ENCODE peak calls at places on chromosome 18, in six cellular contexts. W is T-helper 17 cell, C is lung, R is upper lobe of right lung, P is left cardiac atrium, I is heart left ventricle. B is an unnamed sample.

GRCh38 chr18:58887613-58887963 is 22.9 kb downstream of the ZNF532 start:
- ATAC-seq in W (peak; percentile 45), C (peak; percentile 88), R (peak; percentile 98), P (peak; percentile 93), I (peak; percentile 90), B (peak; percentile 79)

GRCh38 chr18:63301458-63301857 is 18.1 kb downstream of the BCL2 start:
- ATAC-seq in W (no peak), C (no peak), R (peak; percentile 62), P (peak; percentile 44), I (no peak), B (peak; percentile 40)

GRCh38 chr18:1777843-1778242 is 793.5 kb downstream of the METTL4 start:
- ATAC-seq in W (no peak), C (no peak), R (no peak), P (no peak), I (no peak), B (no peak)

GRCh38 chr18:62702259-62702658 is 13.1 kb upstream of the PHLPP1 start:
- ATAC-seq in W (no peak), C (no peak), R (peak; percentile 27), P (no peak), I (no peak), B (no peak)

GRCh38 chr18:39870586-39870985 is 2084.4 kb upstream of the PIK3C3 start:
- ATAC-seq in W (no peak), C (no peak), R (no peak), P (no peak), I (no peak), B (no peak)

GRCh38 chr18:45688834-45689233 is 35.1 kb upstream of the SLC14A1 start:
- ATAC-seq in W (no peak), C (no peak), R (no peak), P (no peak), I (no peak), B (no peak)

GRCh38 chr18:50651334-50651733 is 91.4 kb downstream of the MAPK4 start:
- ATAC-seq in W (no peak), C (no peak), R (peak; percentile 55), P (no peak), I (peak; percentile 1), B (no peak)

GRCh38 chr18:59038295-59039039 is 101.2 kb upstream of the SEC11C start:
- ATAC-seq in W (no peak), C (no peak), R (no peak), P (no peak), I (no peak), B (no peak)

GRCh38 chr18:44789704-44790103 is 109.0 kb downstream of the SETBP1 start:
- ATAC-seq in W (no peak), C (no peak), R (peak; percentile 29), P (peak; percentile 60), I (peak; percentile 71), B (peak; percentile 44)

GRCh38 chr18:12246849-12247808 is 7.0 kb upstream of the CIDEA start:
- ATAC-seq in W (no peak), C (no peak), R (peak; percentile 26), P (peak; percentile 12), I (peak; percentile 34), B (no peak)

GRCh38 chr18:23936371-23936958 is 78.1 kb upstream of the TTC39C start:
- ATAC-seq in W (no peak), C (no peak), R (peak; percentile 25), P (no peak), I (no peak), B (no peak)

GRCh38 chr18:80213173-80213572 is 34.1 kb downstream of the PARD6G start:
- ATAC-seq in W (no peak), C (no peak), R (no peak), P (no peak), I (no peak), B (no peak)

GRCh38 chr18:12883003-12883683 is 894 bp downstream of the PTPN2 start:
- ATAC-seq in W (no peak), C (peak; percentile 8), R (peak; percentile 33), P (peak; percentile 79), I (peak; percentile 62), B (peak; percentile 69)

GRCh38 chr18:10033038-10033437 is 119.2 kb downstream of the VAPA start:
- ATAC-seq in W (no peak), C (no peak), R (no peak), P (peak; percentile 20), I (no peak), B (no peak)

GRCh38 chr18:48698707-48699106 is 159.9 kb downstream of the CTIF start:
- ATAC-seq in W (no peak), C (no peak), R (no peak), P (no peak), I (no peak), B (no peak)

GRCh38 chr18:5890261-5890605 is 5.1 kb downstream of the TMEM200C start:
- ATAC-seq in W (no peak), C (peak; percentile 12), R (peak; percentile 66), P (peak; percentile 66), I (peak; percentile 69), B (peak; percentile 7)

GRCh38 chr18:9885170-9886004 is at the start of gene TXNDC2:
- ATAC-seq in W (no peak), C (no peak), R (no peak), P (no peak), I (no peak), B (no peak)

GRCh38 chr18:3816601-3817363 is 366.8 kb downstream of the TGIF1 start:
- ATAC-seq in W (no peak), C (peak; percentile 83), R (peak; percentile 69), P (peak; percentile 97), I (peak; percentile 78), B (peak; percentile 88)

GRCh38 chr18:2587788-2588187 is 16.4 kb downstream of the NDC80 start:
- ATAC-seq in W (no peak), C (no peak), R (no peak), P (no peak), I (no peak), B (no peak)

GRCh38 chr18:10094608-10095137 is 180.9 kb downstream of the VAPA start:
- ATAC-seq in W (no peak), C (no peak), R (no peak), P (no peak), I (no peak), B (no peak)

GRCh38 chr18:47627030-47627429 is 303.4 kb downstream of the SMAD2 start:
- ATAC-seq in W (no peak), C (no peak), R (no peak), P (no peak), I (no peak), B (no peak)

GRCh38 chr18:8140841-8141501 is 468.3 kb upstream of the RAB12 start:
- ATAC-seq in W (peak; percentile 27), C (no peak), R (peak; percentile 46), P (peak; percentile 80), I (peak; percentile 86), B (peak; percentile 73)

GRCh38 chr18:61917870-61918269 is 25.1 kb upstream of the RNF152 start:
- ATAC-seq in W (no peak), C (no peak), R (no peak), P (no peak), I (no peak), B (no peak)

GRCh38 chr18:79401494-79402208 is 5.9 kb downstream of the NFATC1 start:
- ATAC-seq in W (no peak), C (no peak), R (no peak), P (no peak), I (no peak), B (no peak)

GRCh38 chr18:24033644-24034412 is 19.3 kb downstream of the TTC39C start:
- ATAC-seq in W (peak; percentile 23), C (no peak), R (no peak), P (no peak), I (no peak), B (no peak)

GRCh38 chr18:45805551-45805950 is 19.9 kb upstream of the SIGLEC15 start:
- ATAC-seq in W (no peak), C (no peak), R (no peak), P (no peak), I (no peak), B (no peak)